ENCODE peak calls at places on chromosomes 7 and 10, in six cellular contexts. H, J, B, M, R and C are unnamed samples.

GRCh38 chr7:92244803-92245486 is 769 bp downstream of the KRIT1 start:
- DNase-seq in H (no peak), J (peak; percentile 7), B (no peak), M (no peak), R (no peak), C (no peak)

GRCh38 chr7:77393261-77393660 is 22.9 kb downstream of the GSAP start:
- DNase-seq in H (peak; percentile 38), J (peak; percentile 66), B (no peak), M (no peak), R (peak; percentile 85), C (no peak)

GRCh38 chr10:70192325-70192966 is 22.1 kb upstream of the SAR1A start:
- DNase-seq in H (no peak), J (peak; percentile 42), B (no peak), M (no peak), R (no peak), C (peak; percentile 17)

GRCh38 chr10:20616918-20617801 is 280.0 kb downstream of the NEBL start:
- DNase-seq in H (no peak), J (no peak), B (no peak), M (no peak), R (no peak), C (no peak)

GRCh38 chr10:102150970-102151773 is 1.0 kb upstream of the NOLC1 start:
- DNase-seq in H (peak; percentile 57), J (peak; percentile 79), B (no peak), M (no peak), R (no peak), C (peak; percentile 65)

GRCh38 chr7:159310457-159311171 is 165.9 kb upstream of the VIPR2 start:
- DNase-seq in H (no peak), J (no peak), B (no peak), M (no peak), R (no peak), C (peak; percentile 83)

GRCh38 chr10:87534173-87534858 is 29.6 kb downstream of the MINPP1 start:
- DNase-seq in H (no peak), J (no peak), B (no peak), M (no peak), R (peak; percentile 23), C (no peak)

GRCh38 chr7:91915401-91916067 is 25.1 kb upstream of the AKAP9 start:
- DNase-seq in H (no peak), J (peak; percentile 36), B (no peak), M (no peak), R (no peak), C (no peak)

GRCh38 chr10:131257027-131257426 is 54.5 kb downstream of the TCERG1L start:
- DNase-seq in H (no peak), J (no peak), B (no peak), M (no peak), R (no peak), C (no peak)

GRCh38 chr10:76983624-76984023 is 654.0 kb downstream of the KCNMA1 start:
- DNase-seq in H (no peak), J (no peak), B (no peak), M (no peak), R (no peak), C (no peak)

GRCh38 chr10:103663802-103664201 is 170.3 kb downstream of the NEURL1 start:
- DNase-seq in H (no peak), J (no peak), B (no peak), M (no peak), R (no peak), C (no peak)

GRCh38 chr7:1516586-1517251 is 12.5 kb upstream of the INTS1 start:
- DNase-seq in H (peak; percentile 77), J (no peak), B (no peak), M (no peak), R (no peak), C (no peak)

GRCh38 chr10:60099998-60100747 is 193.8 kb upstream of the CCDC6 start:
- DNase-seq in H (peak; percentile 64), J (peak; percentile 63), B (peak; percentile 46), M (peak; percentile 60), R (no peak), C (peak; percentile 39)

DNA sequence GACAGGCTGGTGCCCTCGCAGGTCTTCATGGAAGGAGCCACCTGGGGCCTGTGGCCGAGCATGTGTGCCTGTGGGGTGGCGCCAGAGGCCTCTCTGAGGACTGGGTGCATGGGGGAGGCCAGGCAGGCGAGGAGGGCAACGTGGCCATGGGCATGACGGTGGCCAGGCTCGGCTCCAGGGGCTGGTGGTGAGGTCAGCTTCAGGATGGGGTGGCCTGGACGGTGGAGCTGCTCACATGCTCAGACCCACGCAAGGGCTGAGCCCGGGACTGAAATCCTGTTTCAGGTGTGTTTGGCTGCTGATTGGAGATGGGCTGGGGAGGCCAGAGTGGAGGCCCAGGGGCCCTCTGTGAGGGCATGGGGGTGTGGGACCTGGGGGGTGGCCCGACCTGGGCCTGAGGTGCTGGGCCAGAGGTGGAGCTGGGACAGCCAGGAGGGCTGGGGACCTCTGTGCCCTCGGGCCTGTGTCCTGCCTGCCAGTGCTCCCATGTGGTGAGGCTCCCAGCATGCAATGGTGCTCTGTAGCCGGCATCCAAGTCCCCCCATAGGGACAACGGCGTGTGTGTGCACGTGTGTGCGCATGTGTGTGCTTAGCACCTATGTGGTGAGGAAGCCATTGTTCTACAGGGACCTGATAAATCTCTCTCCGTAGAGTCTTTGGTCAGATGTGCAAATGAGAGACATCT is 71.1 kb downstream of the INPP5A start:
- DNase-seq in H (no peak), J (no peak), B (no peak), M (no peak), R (no peak), C (no peak)
- TF ChIP-seq BHLHE40 in H (no peak), J (no peak), B (no peak), M (no peak), R (no peak), C (no peak)

DNA sequence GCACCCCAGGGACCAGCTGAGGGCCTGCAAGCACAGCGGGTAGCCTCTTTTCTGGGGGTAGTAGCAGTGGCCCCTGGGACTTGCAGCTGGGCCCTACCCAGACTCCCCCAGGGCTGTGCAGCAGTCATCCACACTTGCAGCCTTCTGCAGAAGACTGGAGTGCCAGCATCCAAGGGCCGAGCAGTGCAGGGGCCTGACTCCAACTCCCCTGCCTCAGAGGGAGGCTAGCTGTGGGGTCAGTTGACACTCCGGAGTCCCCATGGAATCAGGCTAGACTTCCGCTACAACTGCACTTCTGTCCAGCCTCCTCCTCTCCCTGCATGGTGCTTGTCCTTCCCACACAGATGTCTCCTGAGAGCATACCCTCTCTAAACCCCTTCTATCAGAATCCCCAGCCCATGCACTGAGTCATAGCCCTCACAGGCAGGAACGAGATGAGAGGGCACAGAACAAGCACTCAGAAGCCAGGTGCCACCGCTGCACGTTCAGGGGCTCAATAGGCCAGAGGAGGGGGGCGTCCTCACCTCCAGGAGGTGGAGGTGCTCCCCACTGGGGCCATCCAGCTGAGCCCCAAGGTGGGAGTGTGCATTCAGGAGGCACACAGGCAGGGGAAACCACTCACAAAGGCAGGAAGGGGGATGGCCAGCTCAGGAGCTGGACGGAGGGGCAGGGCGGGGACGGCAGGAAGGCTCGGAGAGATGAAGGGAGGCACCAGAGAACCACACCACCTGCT is 7.5 kb downstream of the RASGEF1A start:
- DNase-seq in H (no peak), J (no peak), B (no peak), M (no peak), R (no peak), C (no peak)
- TF ChIP-seq BHLHE40 in H (no peak), J (no peak), B (no peak), M (no peak), R (no peak), C (no peak)

DNA sequence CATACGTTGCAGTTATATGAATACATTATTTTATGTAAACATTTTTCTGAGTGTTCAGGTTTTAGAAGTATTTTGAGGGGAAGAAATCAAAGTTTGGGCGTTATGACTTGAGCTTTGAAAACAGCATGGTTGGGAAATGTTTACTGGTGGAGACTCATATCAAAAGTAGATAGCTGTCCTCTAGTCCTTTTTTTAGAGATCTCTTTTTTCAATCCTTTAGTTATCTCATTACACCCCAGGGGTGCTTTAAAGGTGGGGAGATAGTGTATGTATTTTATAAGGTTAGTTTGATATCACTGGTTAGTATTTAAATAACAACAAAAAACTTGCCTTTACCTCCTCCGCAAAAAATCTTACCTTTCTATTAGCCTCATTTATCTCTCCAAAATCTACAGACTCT is 2.3 kb downstream of the DMTF1 start:
- DNase-seq in H (no peak), J (no peak), B (no peak), M (no peak), R (no peak), C (no peak)
- TF ChIP-seq BHLHE40 in H (no peak), J (no peak), B (no peak), M (no peak), R (no peak), C (no peak)

GRCh38 chr7:33979300-33979806 is 74.0 kb downstream of the BMPER start:
- DNase-seq in H (no peak), J (no peak), B (no peak), M (no peak), R (no peak), C (no peak)

GRCh38 chr7:33970566-33970965 is 65.2 kb downstream of the BMPER start:
- DNase-seq in H (no peak), J (no peak), B (no peak), M (no peak), R (no peak), C (no peak)

GRCh38 chr7:33968591-33968990 is 63.3 kb downstream of the BMPER start:
- DNase-seq in H (no peak), J (no peak), B (no peak), M (no peak), R (no peak), C (no peak)

DNA sequence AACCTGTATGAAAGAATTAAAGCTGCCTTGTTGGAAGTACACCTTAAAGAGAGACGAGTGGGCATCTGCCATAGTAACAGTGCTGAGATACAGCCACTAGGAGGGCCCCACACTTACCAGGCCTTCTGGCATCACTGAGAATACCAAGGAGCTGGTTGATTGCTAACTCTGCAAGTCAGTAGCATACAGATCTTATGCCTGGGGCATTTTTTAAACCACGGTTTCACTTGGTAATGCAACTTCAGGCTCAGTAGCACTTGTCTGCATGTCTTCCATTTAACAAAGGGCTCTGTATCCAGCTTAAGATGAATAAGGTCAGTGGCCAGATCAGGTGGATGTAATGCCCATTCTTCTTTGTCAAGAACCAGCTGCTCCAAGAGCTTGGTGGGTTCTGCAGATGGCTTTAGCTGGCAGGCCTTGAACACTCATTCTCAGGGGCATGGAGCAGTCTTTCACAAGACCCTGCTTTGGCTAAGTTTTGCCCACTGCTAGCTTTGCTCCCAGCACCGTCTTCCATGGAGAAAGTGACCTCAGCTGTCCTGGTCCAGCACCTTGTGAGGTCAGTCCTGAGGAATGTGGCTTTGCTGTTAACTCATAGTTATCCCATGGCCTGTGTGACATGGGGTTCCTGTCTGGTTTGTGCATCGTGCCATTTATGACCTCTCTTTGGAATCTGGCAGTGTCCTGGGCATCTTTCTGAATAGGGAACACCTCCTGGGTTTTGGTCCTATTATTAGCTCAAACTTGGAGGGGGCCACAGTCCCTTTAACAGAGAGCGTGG is 68.1 kb downstream of the BMPER start:
- DNase-seq in H (peak; percentile 4), J (peak; percentile 50), B (no peak), M (no peak), R (no peak), C (no peak)
- TF ChIP-seq BHLHE40 in H (no peak), J (no peak), B (no peak), M (no peak), R (no peak), C (no peak)

GRCh38 chr7:74475987-74476350 is 22.3 kb downstream of the GTF2IRD1 start:
- DNase-seq in H (no peak), J (no peak), B (no peak), M (no peak), R (no peak), C (no peak)

GRCh38 chr7:74475243-74475986 is 21.7 kb downstream of the GTF2IRD1 start:
- DNase-seq in H (no peak), J (no peak), B (no peak), M (no peak), R (no peak), C (no peak)

GRCh38 chr7:74478671-74479065 is 25.0 kb downstream of the GTF2IRD1 start:
- DNase-seq in H (no peak), J (no peak), B (no peak), M (no peak), R (no peak), C (no peak)

GRCh38 chr7:74476546-74477095 is 22.9 kb downstream of the GTF2IRD1 start:
- DNase-seq in H (no peak), J (no peak), B (no peak), M (no peak), R (no peak), C (no peak)

GRCh38 chr7:74477188-74477587 is 23.5 kb downstream of the GTF2IRD1 start:
- DNase-seq in H (no peak), J (no peak), B (no peak), M (no peak), R (no peak), C (no peak)
- TF ChIP-seq BHLHE40 in H (no peak), J (no peak), B (no peak), M (no peak), R (no peak), C (no peak)